ENCODE peak calls at places on chromosomes 13 and 19, in ten cellular contexts. T is HL-60, H is GM12878, B is NCI-H748 treated with DMSO at 0.1 percent for 48 hours, N is NCI-H446, P is non-pigmented ciliary epithelial cell, U is hepatocyte, F is kidney glomerular epithelial cell, R is AG09319, W is colonic mucosa. C is an unnamed sample.

GRCh38 chr19:48353682-48354081 is 10.1 kb downstream of the TMEM143 start:
- DNase-seq in P (no peak), N (no peak), R (no peak), U (no peak), B (no peak), F (no peak), H (no peak), T (peak), W (no peak), C (no peak)

GRCh38 chr19:4343845-4344713 is 717 bp downstream of the MPND start:
- DNase-seq in H (no peak), R (no peak), P (no peak), T (peak), U (peak), W (peak), F (no peak), N (no peak), B (no peak), C (peak)

GRCh38 chr13:29801737-29802305 is 48.6 kb downstream of the UBL3 start:
- DNase-seq in U (no peak), P (no peak), B (no peak), N (no peak), H (no peak), W (no peak), T (peak), R (no peak), F (no peak), C (no peak)

GRCh38 chr13:74200081-74200480 is 65.9 kb upstream of the KLF12 start:
- DNase-seq in N (no peak), H (no peak), T (no peak), P (no peak), R (no peak), F (peak), U (no peak), B (no peak), W (no peak), C (no peak)

GRCh38 chr19:16883518-16883917 is 5.3 kb upstream of the F2RL3 start:
- DNase-seq in W (no peak), U (no peak), B (no peak), T (no peak), P (no peak), H (no peak), F (no peak), R (no peak), N (no peak), C (no peak)

GRCh38 chr13:95497307-95497943 is 55.1 kb upstream of the CLDN10 start:
- DNase-seq in R (no peak), B (no peak), N (no peak), H (no peak), F (no peak), U (no peak), P (no peak), T (peak), W (no peak), C (peak)

GRCh38 chr19:39053276-39054090 is 21.1 kb upstream of the FBXO27 start:
- DNase-seq in H (no peak), P (no peak), U (peak), F (no peak), W (peak), B (no peak), N (no peak), R (no peak), T (no peak), C (peak)

GRCh38 chr19:5801796-5802616 is 2.9 kb upstream of the NRTN start:
- DNase-seq in N (no peak), R (no peak), T (no peak), B (no peak), U (peak), P (no peak), F (no peak), W (no peak), H (no peak), C (no peak)

GRCh38 chr19:35828694-35829301 is 16.2 kb upstream of the PRODH2 start:
- DNase-seq in H (no peak), F (peak), B (no peak), P (peak), T (peak), R (no peak), N (no peak), W (peak), U (peak), C (peak)

C was measured in body of pancreas.